ENCODE peak calls at places on chromosomes 16 and 17, in six cellular contexts. X is ascending aorta; S is omental fat pad; E is stimulated activated CD4-positive, alpha-beta T cell treated with anti-CD3 and anti-CD28 coated beads, Interleukin-1b, Interleukin-23, amount 100 ng/mL, for 24 hours; K is Peyer's patch; H is naive thymus-derived CD8-positive, alpha-beta T cell. T is an unnamed sample.

GRCh38 chr17:48548687-48549621 is 4.0 kb upstream of the HOXB2 start:
- DNase-seq in E (no peak), H (no peak), S (no peak), X (no peak), K (no peak), T (no peak)

GRCh38 chr17:80175411-80175810 is 5.6 kb downstream of the CARD14 start:
- DNase-seq in S (no peak), K (no peak), X (no peak), H (no peak), E (no peak), T (no peak)

GRCh38 chr17:726331-726919 is 6.0 kb upstream of the TLCD3A start:
- DNase-seq in S (no peak), X (no peak), H (no peak), K (no peak), E (no peak), T (no peak)

GRCh38 chr17:28758411-28759121 is 14.8 kb downstream of the TRAF4 start:
- DNase-seq in H (no peak), E (no peak), X (no peak), K (no peak), S (no peak), T (no peak)

GRCh38 chr17:17146791-17147406 is 59.2 kb downstream of the PLD6 start:
- DNase-seq in S (no peak), E (no peak), K (no peak), X (no peak), H (no peak), T (no peak)

GRCh38 chr17:41008811-41009210 is at the start of gene KRTAP3-1:
- DNase-seq in E (no peak), S (no peak), K (no peak), H (no peak), X (no peak), T (no peak)

GRCh38 chr17:60321336-60322055 is 70.4 kb downstream of the USP32 start:
- DNase-seq in K (no peak), H (no peak), E (no peak), X (no peak), S (no peak), T (no peak)

GRCh38 chr17:78624461-78625216 is 47.4 kb upstream of the DNAH17 start:
- DNase-seq in X (no peak), K (no peak), E (no peak), H (no peak), S (no peak), T (no peak)

GRCh38 chr16:49333268-49333597 is 40.4 kb upstream of the C16orf78 start:
- DNase-seq in X (no peak), S (no peak), K (no peak), H (no peak), E (no peak), T (no peak)

GRCh38 chr16:78213751-78214150 is 114.3 kb downstream of the WWOX start:
- DNase-seq in S (no peak), K (no peak), H (no peak), X (no peak), E (no peak), T (no peak)

GRCh38 chr16:23967775-23968571 is 132.2 kb downstream of the PRKCB start:
- DNase-seq in S (no peak), K (no peak), X (no peak), H (no peak), E (no peak), T (no peak)

GRCh38 chr17:145671-146541 is 8.5 kb downstream of the SCGB1C2 start:
- DNase-seq in X (peak), H (no peak), E (no peak), S (peak), K (peak), T (peak)

GRCh38 chr16:1335211-1335971 is 1.9 kb downstream of the BAIAP3 start:
- DNase-seq in X (no peak), S (no peak), K (peak), H (no peak), E (no peak), T (no peak)

GRCh38 chr17:65941500-65941899 is 250.4 kb downstream of the CEP112 start:
- DNase-seq in K (no peak), H (no peak), E (no peak), X (no peak), S (no peak), T (no peak)

GRCh38 chr17:57806083-57806830 is 43.6 kb downstream of the MRPS23 start:
- DNase-seq in H (no peak), E (no peak), X (no peak), S (no peak), K (no peak), T (no peak)

GRCh38 chr17:7974638-7975131 is 27.7 kb upstream of the GUCY2D start:
- DNase-seq in K (no peak), X (peak), S (no peak), H (no peak), E (no peak), T (no peak)

GRCh38 chr17:72926171-72926570 is 166.3 kb downstream of the SLC39A11 start:
- DNase-seq in X (no peak), E (no peak), K (no peak), S (no peak), H (no peak), T (no peak)

GRCh38 chr17:68591583-68591982 is 9.6 kb downstream of the FAM20A start:
- DNase-seq in E (no peak), H (no peak), K (no peak), X (no peak), S (no peak), T (peak)

GRCh38 chr16:20865420-20866126 is 34.6 kb downstream of the DCUN1D3 start:
- DNase-seq in H (no peak), E (no peak), S (no peak), X (no peak), K (no peak), T (no peak)